ENCODE peak calls at places on chromosomes 13 and 19, in eight cellular contexts. X is GM23338, Q is retinal pigment epithelial cell, K is heart right ventricle, P is adrenal gland, R is uterus, N is BJ, E is PC-3. M is an unnamed sample.

GRCh38 chr19:44951179-44952159 is 3.7 kb upstream of the CLPTM1 start:
- DNase-seq in K (peak; percentile 77), Q (peak; percentile 40), E (peak; percentile 71), R (peak; percentile 74), X (peak; percentile 96), N (no peak), P (peak; percentile 74), M (peak; percentile 88)

GRCh38 chr19:5080030-5080644 is 111.2 kb downstream of the KDM4B start:
- DNase-seq in Q (no peak), R (no peak), N (no peak), K (no peak), P (no peak), X (no peak), E (no peak), M (no peak)

GRCh38 chr13:57314897-57315520 is 148.0 kb downstream of the PRR20E start:
- DNase-seq in R (no peak), P (no peak), X (peak; percentile 2), N (no peak), E (peak; percentile 3), K (no peak), Q (peak; percentile 92), M (no peak)

GRCh38 chr13:94328336-94329041 is 151.0 kb downstream of the DCT start:
- DNase-seq in P (no peak), N (no peak), R (no peak), Q (no peak), X (no peak), E (no peak), K (no peak), M (no peak)

GRCh38 chr19:41328818-41329220 is 18.8 kb downstream of the CCDC97 start:
- DNase-seq in N (no peak), E (no peak), X (no peak), Q (no peak), R (no peak), P (peak; percentile 45), K (no peak), M (no peak)

GRCh38 chr13:39310961-39311360 is 272.7 kb downstream of the NHLRC3 start:
- DNase-seq in R (no peak), X (no peak), K (no peak), E (no peak), N (no peak), P (no peak), Q (no peak), M (no peak)

GRCh38 chr13:34223984-34224383 is 406.0 kb downstream of the RFC3 start:
- DNase-seq in X (no peak), N (no peak), P (no peak), Q (no peak), E (peak; percentile 67), K (no peak), R (no peak), M (no peak)

GRCh38 chr13:99969934-99970760 is 1.4 kb downstream of the ZIC5 start:
- DNase-seq in N (no peak), Q (no peak), E (no peak), K (no peak), P (peak; percentile 42), X (peak; percentile 84), R (no peak), M (no peak)

GRCh38 chr13:101474419-101474957 is 22.0 kb downstream of the ITGBL1 start:
- DNase-seq in X (peak; percentile 79), N (peak; percentile 43), K (no peak), R (no peak), P (peak; percentile 18), E (peak; percentile 37), Q (peak; percentile 62), M (peak; percentile 84)

GRCh38 chr19:10612515-10613119 is 12.7 kb upstream of the SLC44A2 start:
- DNase-seq in R (peak; percentile 24), N (no peak), E (no peak), K (peak; percentile 84), Q (no peak), X (no peak), P (peak; percentile 96), M (peak; percentile 79)

GRCh38 chr13:79500829-79501228 is 19.9 kb downstream of the NDFIP2 start:
- DNase-seq in Q (no peak), R (no peak), N (no peak), K (no peak), E (no peak), X (no peak), P (no peak), M (no peak)

GRCh38 chr19:41537789-41538188 is 38.2 kb upstream of the CEACAM21 start:
- DNase-seq in E (peak; percentile 41), Q (no peak), K (no peak), X (peak; percentile 74), P (no peak), N (no peak), R (no peak), M (peak; percentile 35)

GRCh38 chr19:35295792-35296462 is 4.0 kb downstream of the MAG start:
- DNase-seq in K (no peak), E (no peak), R (no peak), Q (no peak), X (peak; percentile 73), P (no peak), N (no peak), M (no peak)

GRCh38 chr13:67619987-67620386 is 389.9 kb upstream of the PCDH9 start:
- DNase-seq in P (no peak), E (peak; percentile 32), R (no peak), Q (peak; percentile 54), X (no peak), N (no peak), K (no peak), M (no peak)

GRCh38 chr19:33047422-33047821 is 17.3 kb downstream of the RHPN2 start:
- DNase-seq in K (no peak), E (peak; percentile 95), N (no peak), X (peak; percentile 81), R (no peak), P (no peak), Q (no peak), M (peak; percentile 7)

GRCh38 chr19:39332293-39332692 is 3.5 kb downstream of the GMFG start:
- DNase-seq in R (no peak), N (no peak), E (no peak), Q (no peak), X (no peak), P (no peak), K (no peak), M (no peak)

DNA sequence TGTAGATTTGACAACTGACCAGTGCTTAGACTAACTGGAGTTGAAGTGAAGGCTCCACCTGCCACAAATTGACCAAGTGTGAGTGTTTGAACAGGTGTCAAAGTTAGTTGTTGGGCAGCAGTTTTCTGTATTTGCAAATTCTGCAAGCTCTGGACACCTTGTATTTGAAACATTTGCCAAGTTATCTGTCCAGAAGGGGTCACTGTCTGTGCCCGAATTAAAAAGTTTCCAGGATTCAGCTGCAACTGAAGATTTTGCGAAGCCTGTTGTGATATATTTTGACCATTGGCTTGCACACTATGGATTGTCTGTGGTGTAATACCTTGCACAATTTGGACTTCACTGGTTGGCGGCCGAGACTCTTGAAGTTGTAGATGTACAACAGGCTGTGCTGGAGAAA is 1690.7 kb downstream of the SLITRK5 start:
- DNase-seq in K (no peak), X (no peak), R (no peak), N (no peak), P (no peak), Q (no peak), E (peak; percentile 41), M (peak; percentile 4)
- TF ChIP-seq CTCF in K (no peak), X (peak; percentile 39), R (no peak), N (no peak), P (no peak), Q (peak; percentile 37), E (peak; percentile 53), M (no peak)

GRCh38 chr19:49339364-49340068 is 4.3 kb downstream of the CD37 start:
- DNase-seq in K (peak; percentile 91), P (peak; percentile 90), R (peak; percentile 88), E (peak; percentile 93), N (peak; percentile 35), X (peak; percentile 97), Q (peak; percentile 79), M (peak; percentile 74)

GRCh38 chr19:49340865-49341718 is 5.9 kb downstream of the CD37 start:
- DNase-seq in K (no peak), R (no peak), E (no peak), N (no peak), Q (no peak), X (no peak), P (peak; percentile 15), M (no peak)

GRCh38 chr19:49338691-49339363 is 3.6 kb downstream of the CD37 start:
- DNase-seq in Q (no peak), K (peak; percentile 69), P (peak; percentile 82), N (no peak), E (peak; percentile 94), X (peak; percentile 99), R (peak; percentile 85), M (no peak)

GRCh38 chr19:49342291-49342721 is 7.1 kb downstream of the CD37 start:
- DNase-seq in Q (no peak), R (peak; percentile 10), K (no peak), X (no peak), E (no peak), N (no peak), P (peak; percentile 12), M (no peak)

GRCh38 chr19:49340069-49340864 is 5.1 kb downstream of the CD37 start:
- DNase-seq in X (peak; percentile 80), P (peak; percentile 66), R (peak; percentile 70), E (no peak), N (no peak), Q (peak; percentile 31), K (peak; percentile 82), M (no peak)
- H3K4me3 ChIP-seq in X (peak overlapping the region; percentile 57), P (no peak overlapping the region), R (peak overlapping the region; percentile 53), E (peak overlapping the region; percentile 30), N (no peak overlapping the region), Q (peak overlapping the region; percentile 24), K (peak overlapping the region; percentile 49), M (no peak overlapping the region)

GRCh38 chr13:76596216-76596615 is 290.0 kb downstream of the KCTD12 start:
- DNase-seq in X (no peak), Q (no peak), P (no peak), K (no peak), N (no peak), E (no peak), R (no peak), M (peak; percentile 32)

GRCh38 chr13:76597868-76598267 is 288.3 kb downstream of the KCTD12 start:
- DNase-seq in E (no peak), K (no peak), P (no peak), X (no peak), Q (no peak), R (no peak), N (no peak), M (no peak)

GRCh38 chr13:76594435-76594834 is 291.8 kb downstream of the KCTD12 start:
- DNase-seq in P (no peak), K (no peak), N (no peak), E (no peak), R (no peak), Q (no peak), X (no peak), M (no peak)

GRCh38 chr13:76600086-76600485 is 286.1 kb downstream of the KCTD12 start:
- DNase-seq in Q (peak; percentile 12), N (no peak), X (no peak), R (no peak), E (no peak), K (no peak), P (no peak), M (peak; percentile 29)
- TF ChIP-seq CTCF in Q (no peak), N (no peak), X (no peak), R (no peak), E (no peak), K (no peak), P (no peak), M (no peak)

DNA sequence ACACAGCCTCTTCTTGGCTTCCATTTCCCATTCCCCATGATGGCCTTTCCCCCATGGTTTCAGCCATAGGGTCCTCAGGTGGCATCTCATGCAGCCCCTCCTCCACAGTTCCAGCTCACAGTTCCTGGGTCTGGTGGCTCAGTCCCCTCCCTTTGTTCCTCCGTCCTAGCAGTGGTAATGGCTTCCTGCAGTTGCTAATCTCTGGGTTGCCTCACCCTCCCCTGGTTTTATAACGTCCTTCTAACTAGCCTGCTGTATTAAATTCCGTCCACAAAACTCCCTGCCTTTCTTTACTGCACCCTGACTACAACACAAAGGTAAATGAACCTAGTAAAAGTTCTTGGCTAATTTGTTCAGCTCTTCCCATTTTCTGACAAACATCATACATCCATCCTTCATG is 30.9 kb downstream of the CCDC70 start:
- DNase-seq in N (no peak), E (no peak), X (no peak), R (no peak), P (no peak), K (no peak), Q (no peak), M (no peak)
- H3K4me3 ChIP-seq in N (no peak overlapping the region), E (no peak overlapping the region), X (no peak overlapping the region), R (no peak overlapping the region), P (no peak overlapping the region), K (no peak overlapping the region), Q (no peak overlapping the region), M (no peak overlapping the region)

M was measured in fibroblast of the aortic adventitia.